ENCODE peak calls at places on chromosome 11, in nine cellular contexts. O is hepatocyte, S is stomach, I is HCT116, N is lower lobe of right lung, M is cardiac muscle cell, Q is tibial artery, P is pancreas, C is uterus. F is an unnamed sample. For H3K4me1, the result is how much of the 10 kb centered on the place peaks cover.

GRCh38 chr11:12224537-12224893 is 114.1 kb downstream of the MICAL2 start:
- DNase-seq in O (no peak), S (peak), I (no peak), N (peak), M (peak), Q (peak), P (no peak), C (peak), F (peak)

GRCh38 chr11:31995031-31995430 is 95.8 kb upstream of the RCN1 start:
- DNase-seq in O (no peak), S (no peak), I (no peak), N (no peak), M (no peak), Q (no peak), P (peak), C (no peak), F (no peak)

GRCh38 chr11:103061656-103062055 is 30.3 kb downstream of the DCUN1D5 start:
- DNase-seq in O (no peak), S (no peak), I (no peak), N (no peak), M (no peak), Q (no peak), P (no peak), C (no peak), F (no peak)

GRCh38 chr11:115660072-115660805 is 156.0 kb upstream of the CADM1 start:
- DNase-seq in O (peak), S (no peak), I (no peak), N (no peak), M (no peak), Q (no peak), P (no peak), C (no peak), F (no peak)

GRCh38 chr11:110086892-110087309 is 6.3 kb upstream of the ZC3H12C start:
- DNase-seq in O (no peak), S (no peak), I (no peak), N (no peak), M (peak), Q (no peak), P (no peak), C (no peak), F (no peak)

GRCh38 chr11:1117970-1118369 is 39.8 kb upstream of the MUC5AC start:
- DNase-seq in O (no peak), S (no peak), I (no peak), N (no peak), M (no peak), Q (peak), P (no peak), C (no peak), F (no peak)

GRCh38 chr11:12200359-12201015 is 90.1 kb downstream of the MICAL2 start:
- DNase-seq in O (peak), S (no peak), I (no peak), N (no peak), M (peak), Q (peak), P (peak), C (peak), F (no peak)

GRCh38 chr11:70399681-70400112 is 1.4 kb downstream of the CTTN start:
- DNase-seq in O (peak), S (peak), I (peak), N (peak), M (peak), Q (peak), P (peak), C (peak), F (peak)

GRCh38 chr11:111123463-111124398 is 121.8 kb upstream of the POU2AF2 start:
- DNase-seq in O (no peak), S (no peak), I (no peak), N (no peak), M (no peak), Q (no peak), P (no peak), C (no peak), F (no peak)

GRCh38 chr11:134802598-134802997 is 390.6 kb upstream of the B3GAT1 start:
- DNase-seq in O (no peak), S (no peak), I (no peak), N (no peak), M (no peak), Q (no peak), P (no peak), C (no peak), F (no peak)

GRCh38 chr11:61367406-61367805 is 5.2 kb downstream of the TMEM138 start:
- DNase-seq in O (no peak), S (no peak), I (no peak), N (no peak), M (no peak), Q (no peak), P (no peak), C (no peak), F (peak)

GRCh38 chr11:88345408-88345807 is 7.9 kb upstream of the CTSC start:
- DNase-seq in O (no peak), S (no peak), I (no peak), N (no peak), M (peak), Q (no peak), P (no peak), C (no peak), F (no peak)

GRCh38 chr11:19226378-19227195 is 14.2 kb downstream of the E2F8 start:
- DNase-seq in O (no peak), S (no peak), I (no peak), N (no peak), M (no peak), Q (no peak), P (no peak), C (no peak), F (no peak)

GRCh38 chr11:2517016-2517385 is 72.2 kb downstream of the KCNQ1 start:
- DNase-seq in O (no peak), S (no peak), I (no peak), N (peak), M (no peak), Q (peak), P (peak), C (peak), F (no peak)

GRCh38 chr11:116107229-116107628 is 603.0 kb upstream of the CADM1 start:
- DNase-seq in O (no peak), S (no peak), I (no peak), N (no peak), M (no peak), Q (no peak), P (no peak), C (no peak), F (no peak)

GRCh38 chr11:76977791-76978190 is 56.4 kb upstream of the B3GNT6 start:
- DNase-seq in O (no peak), S (no peak), I (no peak), N (no peak), M (no peak), Q (no peak), P (no peak), C (no peak), F (no peak)

GRCh38 chr11:19959697-19960096 is 200.6 kb downstream of the DBX1 start:
- DNase-seq in O (no peak), S (no peak), I (no peak), N (no peak), M (no peak), Q (no peak), P (no peak), C (no peak), F (no peak)

GRCh38 chr11:67302571-67303131 is 679 bp upstream of the SSH3 start:
- DNase-seq in O (peak), S (peak), I (no peak), N (peak), M (peak), Q (peak), P (peak), C (no peak), F (peak)

GRCh38 chr11:119316017-119316728 is 757 bp downstream of the MCAM start:
- DNase-seq in O (no peak), S (no peak), I (no peak), N (no peak), M (no peak), Q (peak), P (peak), C (peak), F (peak)

GRCh38 chr11:120819437-120819836 is 204.5 kb upstream of the TBCEL start:
- DNase-seq in O (no peak), S (no peak), I (no peak), N (no peak), M (no peak), Q (no peak), P (no peak), C (no peak), F (no peak)

GRCh38 chr11:18844753-18845367 is 53.3 kb upstream of the PTPN5 start:
- DNase-seq in O (peak), S (no peak), I (peak), N (no peak), M (peak), Q (no peak), P (no peak), C (no peak), F (no peak)

GRCh38 chr11:111718436-111719325 is 47.5 kb downstream of the PPP2R1B start:
- DNase-seq in O (peak), S (peak), I (no peak), N (no peak), M (peak), Q (no peak), P (peak), C (no peak), F (no peak)

GRCh38 chr11:3177931-3178330 is 12.8 kb upstream of the OSBPL5 start:
- DNase-seq in O (no peak), S (no peak), I (no peak), N (no peak), M (no peak), Q (no peak), P (no peak), C (no peak), F (no peak)

GRCh38 chr11:10478574-10479550 is 23.8 kb downstream of the AMPD3 start:
- DNase-seq in O (no peak), S (no peak), I (no peak), N (no peak), M (no peak), Q (peak), P (no peak), C (peak), F (no peak)

GRCh38 chr11:43021466-43021865 is 290.3 kb upstream of the API5 start:
- DNase-seq in O (peak), S (no peak), I (no peak), N (no peak), M (no peak), Q (no peak), P (no peak), C (no peak), F (peak)

GRCh38 chr11:107827041-107827440 is 31.5 kb downstream of the SLC35F2 start:
- DNase-seq in O (no peak), S (no peak), I (no peak), N (no peak), M (no peak), Q (no peak), P (no peak), C (no peak), F (no peak)

GRCh38 chr11:2587132-2587930 is 112.5 kb downstream of the KCNQ1OT1 start:
- DNase-seq in O (peak), S (peak), I (no peak), N (peak), M (no peak), Q (peak), P (no peak), C (no peak), F (no peak)

GRCh38 chr11:926341-926916 is 759 bp downstream of the AP2A2 start:
- DNase-seq in O (peak), S (no peak), I (peak), N (no peak), M (peak), Q (peak), P (peak), C (peak), F (peak)

GRCh38 chr11:78542007-78542406 is 32.7 kb downstream of the NARS2 start:
- DNase-seq in O (no peak), S (no peak), I (no peak), N (no peak), M (no peak), Q (no peak), P (no peak), C (no peak), F (no peak)

GRCh38 chr11:86037743-86038142 is 31.1 kb downstream of the PICALM start:
- DNase-seq in O (no peak), S (no peak), I (no peak), N (no peak), M (no peak), Q (no peak), P (no peak), C (no peak), F (no peak)

GRCh38 chr11:86041975-86042378 is 26.9 kb downstream of the PICALM start:
- DNase-seq in O (peak), S (peak), I (peak), N (no peak), M (peak), Q (no peak), P (no peak), C (peak), F (peak)

GRCh38 chr11:86040919-86041318 is 28.0 kb downstream of the PICALM start:
- DNase-seq in O (no peak), S (no peak), I (no peak), N (no peak), M (no peak), Q (no peak), P (no peak), C (no peak), F (no peak)

GRCh38 chr11:86035920-86036319 is 33.0 kb downstream of the PICALM start:
- DNase-seq in O (no peak), S (no peak), I (no peak), N (no peak), M (no peak), Q (no peak), P (no peak), C (no peak), F (no peak)

GRCh38 chr11:86039094-86039493 is 29.8 kb downstream of the PICALM start:
- DNase-seq in O (no peak), S (no peak), I (no peak), N (no peak), M (no peak), Q (no peak), P (no peak), C (no peak), F (no peak)
- H3K4me1 ChIP-seq in O (under half), S (under half), I (under half), N (half or more), M (under half), Q (under half), P (under half), C (under half), F (under half)

GRCh38 chr11:65559535-65559934 is 1.4 kb upstream of the LTBP3 start:
- DNase-seq in O (no peak), S (no peak), I (no peak), N (no peak), M (no peak), Q (no peak), P (no peak), C (no peak), F (no peak)
- H3K4me1 ChIP-seq in O (half or more), S (half or more), I (half or more), N (half or more), M (under half), Q (under half), P (under half), C (under half), F (under half)

DNA sequence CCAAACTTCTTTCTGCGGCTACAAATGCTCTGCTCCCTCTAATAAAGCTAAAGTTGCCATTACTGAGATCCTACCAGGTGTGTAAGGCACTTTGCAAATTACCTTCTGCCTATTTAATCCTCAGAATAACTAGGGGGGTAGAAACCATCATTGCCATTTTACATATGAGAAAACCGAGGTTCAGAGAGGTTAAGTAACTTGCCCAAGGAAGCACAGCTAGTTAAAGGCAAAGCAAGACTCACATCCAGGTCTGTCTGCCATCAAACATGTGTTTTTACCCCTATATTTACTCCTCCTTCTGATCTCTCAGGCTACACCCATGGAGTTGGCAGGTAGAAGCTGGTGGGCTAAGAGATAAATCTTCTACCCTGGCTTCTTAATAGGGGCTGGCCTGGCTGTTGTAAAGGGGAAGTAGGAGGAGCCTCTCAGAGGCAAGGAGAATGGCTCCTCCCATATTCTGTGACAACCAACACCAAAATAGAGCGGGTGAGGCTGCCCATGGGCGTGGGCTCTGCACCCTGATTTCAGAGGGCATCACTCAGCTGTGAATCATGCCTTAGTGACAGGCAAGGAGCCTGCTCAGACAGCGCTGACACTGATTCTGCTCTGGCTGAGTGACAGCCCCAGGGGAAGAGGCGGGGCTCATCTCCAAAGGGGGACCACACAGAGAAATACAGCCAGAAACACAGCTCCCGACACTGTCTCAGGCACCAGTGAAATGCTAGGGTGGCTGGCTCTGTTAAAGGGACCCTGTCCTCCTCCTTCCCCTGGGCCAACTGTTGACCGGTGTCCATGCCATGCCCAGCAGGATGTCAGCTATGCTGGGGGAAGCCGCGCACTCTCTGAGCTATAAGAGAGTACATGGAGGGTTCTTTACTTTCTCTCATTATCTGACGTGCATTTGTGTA is 106.8 kb downstream of the ABTB2 start:
- DNase-seq in O (peak), S (peak), I (peak), N (peak), M (no peak), Q (peak), P (no peak), C (no peak), F (no peak)
- H3K4me1 ChIP-seq in O (under half), S (under half), I (half or more), N (under half), M (under half), Q (under half), P (under half), C (under half), F (under half)

DNA sequence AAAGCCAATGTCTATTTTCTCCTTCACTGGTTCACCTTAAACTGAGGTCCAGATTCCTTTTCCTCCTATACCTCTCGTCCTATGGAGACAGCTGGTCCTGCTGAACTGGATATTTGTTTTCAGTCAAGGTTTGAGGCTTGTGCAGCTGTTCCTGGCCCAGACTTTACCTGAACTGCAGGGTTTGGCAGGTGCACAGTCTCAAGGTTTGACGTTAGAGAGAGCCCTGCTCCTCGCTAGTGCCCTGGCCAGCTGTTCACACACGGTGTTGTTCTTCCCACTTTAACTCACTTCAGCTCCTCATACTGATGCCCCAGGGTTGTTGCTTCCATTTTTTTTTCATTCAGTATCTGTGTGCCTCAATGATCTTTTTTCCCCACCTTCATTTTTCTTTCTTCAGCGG is 74.0 kb upstream of the TTC12 start:
- DNase-seq in O (no peak), S (no peak), I (no peak), N (no peak), M (no peak), Q (no peak), P (no peak), C (no peak), F (no peak)
- H3K4me1 ChIP-seq in O (under half), S (under half), I (under half), N (under half), M (under half), Q (under half), P (under half), C (under half), F (under half)

DNA sequence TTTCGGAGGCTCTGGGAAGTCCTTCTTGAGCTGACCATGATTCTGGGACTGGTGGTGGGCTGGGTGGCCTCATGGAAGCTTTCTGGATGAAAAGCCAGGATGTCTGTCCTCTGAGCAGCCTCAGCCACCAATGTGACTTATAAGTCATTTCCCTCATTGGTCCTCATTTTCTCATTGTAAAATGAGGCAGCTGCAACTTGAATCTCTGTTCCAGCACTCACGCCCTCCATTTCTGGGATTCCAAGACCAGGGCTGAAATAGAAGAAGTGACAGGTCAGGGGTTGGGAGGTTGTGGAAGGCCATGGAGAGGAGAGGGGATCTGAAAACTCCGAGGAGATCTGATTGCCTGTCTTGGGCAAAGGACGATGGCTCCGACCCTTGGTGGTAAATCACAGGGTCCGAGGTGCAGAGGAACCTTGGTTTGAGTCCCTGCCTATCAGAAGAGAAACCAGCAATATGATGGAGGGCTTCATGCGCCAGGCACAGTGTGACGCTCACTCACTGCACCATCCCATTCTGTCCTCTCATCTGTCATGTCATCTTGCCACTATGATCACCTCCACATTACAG is 38.3 kb downstream of the TSPAN18 start:
- DNase-seq in O (no peak), S (no peak), I (no peak), N (no peak), M (no peak), Q (peak), P (no peak), C (peak), F (no peak)
- H3K4me1 ChIP-seq in O (under half), S (under half), I (under half), N (under half), M (half or more), Q (under half), P (under half), C (under half), F (under half)

GRCh38 chr11:64231536-64231935 is 1.2 kb downstream of the DNAJC4 start:
- DNase-seq in O (no peak), S (no peak), I (no peak), N (no peak), M (no peak), Q (no peak), P (no peak), C (no peak), F (no peak)
- H3K4me1 ChIP-seq in O (under half), S (half or more), I (half or more), N (half or more), M (under half), Q (under half), P (under half), C (under half), F (under half)

GRCh38 chr11:93751001-93751400 is 9.5 kb downstream of the C11orf54 start:
- DNase-seq in O (no peak), S (no peak), I (no peak), N (no peak), M (no peak), Q (no peak), P (no peak), C (no peak), F (no peak)

GRCh38 chr11:93757924-93758865 is 16.7 kb downstream of the C11orf54 start:
- DNase-seq in O (no peak), S (no peak), I (no peak), N (no peak), M (no peak), Q (no peak), P (no peak), C (no peak), F (no peak)

GRCh38 chr11:93756748-93757147 is 15.3 kb downstream of the C11orf54 start:
- DNase-seq in O (no peak), S (no peak), I (no peak), N (no peak), M (no peak), Q (no peak), P (no peak), C (no peak), F (no peak)

GRCh38 chr11:93753241-93753640 is 11.8 kb downstream of the C11orf54 start:
- DNase-seq in O (no peak), S (no peak), I (no peak), N (no peak), M (no peak), Q (no peak), P (no peak), C (no peak), F (no peak)
- H3K4me1 ChIP-seq in O (under half), S (under half), I (under half), N (under half), M (under half), Q (under half), P (under half), C (under half), F (under half)

DNA sequence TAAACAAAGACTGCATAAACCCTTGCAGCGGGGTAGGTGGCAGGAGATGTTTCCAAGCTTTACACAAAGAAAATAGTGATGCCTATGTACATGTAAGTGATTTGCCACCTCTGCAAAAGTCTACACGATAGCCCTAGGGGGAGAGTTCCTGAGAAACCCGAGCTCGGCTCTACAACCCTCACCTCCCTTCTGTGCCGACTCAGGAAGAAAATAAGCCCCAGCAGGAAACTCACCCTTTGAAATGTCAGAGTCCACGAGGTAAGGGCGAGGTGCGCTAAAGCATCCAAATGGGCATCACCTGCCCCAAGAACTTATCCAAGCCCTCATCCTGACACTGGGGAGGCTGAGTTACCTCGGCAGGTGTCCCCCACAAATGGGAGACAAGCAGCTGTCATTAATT is 105.0 kb upstream of the KIRREL3 start:
- DNase-seq in O (no peak), S (no peak), I (no peak), N (no peak), M (no peak), Q (no peak), P (no peak), C (no peak), F (no peak)
- H3K4me1 ChIP-seq in O (under half), S (under half), I (under half), N (under half), M (under half), Q (under half), P (under half), C (under half), F (under half)

GRCh38 chr11:99368579-99368978 is 347.8 kb downstream of the CNTN5 start:
- DNase-seq in O (peak), S (no peak), I (no peak), N (no peak), M (peak), Q (no peak), P (no peak), C (no peak), F (no peak)
- H3K4me1 ChIP-seq in O (under half), S (under half), I (under half), N (under half), M (under half), Q (under half), P (under half), C (under half), F (under half)